ENCODE peak calls at places on chromosomes 1 and 21, in nine cellular contexts. Y, K, L, X, W, I, C, Z and O are unnamed samples.

GRCh38 chr21:28310711-28311110 is 682.0 kb downstream of the LTN1 start:
- DNase-seq in Y (no peak), K (no peak), L (no peak), X (no peak), W (no peak), I (no peak), C (no peak), Z (no peak), O (no peak)

GRCh38 chr1:71667224-71667623 is 586.4 kb upstream of the ZRANB2 start:
- DNase-seq in Y (no peak), K (no peak), L (no peak), X (no peak), W (no peak), I (peak; percentile 23), C (no peak), Z (no peak), O (no peak)

GRCh38 chr1:22788298-22788697 is 77.7 kb downstream of the EPHB2 start:
- DNase-seq in Y (no peak), K (no peak), L (no peak), X (no peak), W (no peak), I (peak; percentile 68), C (no peak), Z (peak; percentile 68), O (no peak)

GRCh38 chr1:85884372-85885035 is 176.3 kb upstream of the ZNHIT6 start:
- DNase-seq in Y (no peak), K (no peak), L (no peak), X (no peak), W (no peak), I (no peak), C (no peak), Z (no peak), O (no peak)

GRCh38 chr1:224203243-224204016 is 20.4 kb downstream of the DEGS1 start:
- DNase-seq in Y (peak; percentile 92), K (peak; percentile 73), L (peak; percentile 41), X (peak; percentile 59), W (no peak), I (no peak), C (no peak), Z (peak; percentile 90), O (peak; percentile 24)

GRCh38 chr1:58780586-58781452 is 3.0 kb downstream of the JUN start:
- DNase-seq in Y (no peak), K (no peak), L (no peak), X (no peak), W (no peak), I (peak; percentile 46), C (peak; percentile 36), Z (no peak), O (no peak)

GRCh38 chr1:17309701-17310640 is 2.0 kb downstream of the PADI4 start:
- DNase-seq in Y (no peak), K (no peak), L (no peak), X (no peak), W (no peak), I (no peak), C (no peak), Z (no peak), O (no peak)

GRCh38 chr1:236800002-236800620 is 5.0 kb downstream of the MTR start:
- DNase-seq in Y (no peak), K (no peak), L (no peak), X (no peak), W (no peak), I (peak; percentile 57), C (no peak), Z (no peak), O (no peak)

GRCh38 chr1:50995651-50996050 is 25.6 kb downstream of the CDKN2C start:
- DNase-seq in Y (no peak), K (no peak), L (no peak), X (no peak), W (no peak), I (no peak), C (no peak), Z (no peak), O (no peak)

GRCh38 chr1:74356493-74356892 is 121.3 kb downstream of the TNNI3K start:
- DNase-seq in Y (no peak), K (no peak), L (no peak), X (no peak), W (no peak), I (no peak), C (no peak), Z (no peak), O (no peak)

GRCh38 chr1:88191917-88192316 is 492.2 kb upstream of the PKN2 start:
- DNase-seq in Y (no peak), K (no peak), L (no peak), X (no peak), W (no peak), I (no peak), C (no peak), Z (no peak), O (no peak)

GRCh38 chr1:59596432-59596831 is 218.3 kb upstream of the HOOK1 start:
- DNase-seq in Y (no peak), K (no peak), L (no peak), X (no peak), W (no peak), I (peak; percentile 98), C (peak; percentile 27), Z (peak; percentile 79), O (no peak)

GRCh38 chr1:170483041-170483440 is 48.9 kb upstream of the GORAB start:
- DNase-seq in Y (no peak), K (no peak), L (no peak), X (no peak), W (no peak), I (no peak), C (no peak), Z (no peak), O (no peak)

GRCh38 chr1:76237201-76237600 is 162.7 kb downstream of the ST6GALNAC3 start:
- DNase-seq in Y (no peak), K (no peak), L (no peak), X (no peak), W (no peak), I (no peak), C (no peak), Z (no peak), O (no peak)
- TF ChIP-seq CTCF in Y (no peak), K (no peak), L (no peak), X (no peak), W (no peak), I (no peak), C (no peak), Z (no peak), O (no peak)

GRCh38 chr1:115331531-115332331 is 6.3 kb downstream of the NGF start:
- DNase-seq in Y (no peak), K (no peak), L (no peak), X (no peak), W (no peak), I (no peak), C (no peak), Z (no peak), O (no peak)
- H3K4me1 ChIP-seq in Y (no peaks in the 10 kb centered on the region), K (peaks cover 52% of the 10 kb centered on the region), L (peaks cover 41% of the 10 kb centered on the region), X (no peaks in the 10 kb centered on the region), W (peaks cover 17% of the 10 kb centered on the region), I (no peaks in the 10 kb centered on the region), C (no peaks in the 10 kb centered on the region), Z (no peaks in the 10 kb centered on the region), O (peaks cover 15% of the 10 kb centered on the region)

DNA sequence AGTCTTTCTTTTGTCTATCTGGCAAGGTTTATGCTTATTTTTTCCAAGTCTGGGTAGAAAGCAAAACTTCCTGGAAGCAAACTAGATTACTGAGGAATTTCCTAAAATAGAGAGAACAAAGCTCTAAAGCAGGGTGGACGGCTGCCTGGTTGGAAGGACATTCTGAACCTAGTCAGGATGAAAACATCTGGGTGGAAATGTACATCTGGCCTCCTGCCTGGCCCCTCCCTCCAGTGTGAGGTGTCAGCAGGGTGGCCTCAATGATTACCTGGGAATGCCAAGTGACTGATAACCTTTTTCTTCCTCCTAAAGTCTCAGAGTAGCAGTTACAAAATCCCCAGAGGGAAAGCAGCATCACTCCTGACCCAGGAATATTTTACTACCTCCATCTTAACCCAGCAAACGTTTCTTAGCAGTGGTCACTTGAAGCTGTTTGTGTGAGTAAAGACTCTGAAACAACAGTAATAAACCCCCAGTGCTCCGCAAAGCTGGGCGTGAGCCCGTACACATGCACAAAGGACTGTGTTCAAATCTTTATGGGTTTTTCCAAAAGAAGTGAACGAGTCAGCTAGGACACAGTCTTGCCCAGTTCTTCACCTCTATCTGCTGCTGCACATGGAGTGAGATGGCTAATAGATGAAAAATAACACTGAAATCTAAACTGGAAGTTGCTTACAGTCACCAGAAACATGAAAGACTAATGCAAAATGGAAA is 18.9 kb downstream of the ANGPTL7 start:
- DNase-seq in Y (peak; percentile 9), K (peak; percentile 74), L (peak; percentile 87), X (no peak), W (peak; percentile 66), I (no peak), C (peak; percentile 22), Z (no peak), O (peak; percentile 87)
- TF ChIP-seq CTCF in Y (no peak), K (no peak), L (no peak), X (no peak), W (no peak), I (no peak), C (no peak), Z (no peak), O (no peak)

GRCh38 chr1:26536521-26536920 is 7.0 kb downstream of the RPS6KA1 start:
- DNase-seq in Y (no peak), K (no peak), L (no peak), X (no peak), W (no peak), I (no peak), C (no peak), Z (no peak), O (no peak)
- H3K4me1 ChIP-seq in Y (peaks cover 17% of the 10 kb centered on the region), K (no peaks in the 10 kb centered on the region), L (peaks cover 2% of the 10 kb centered on the region), X (no peaks in the 10 kb centered on the region), W (no peaks in the 10 kb centered on the region), I (peaks cover 24% of the 10 kb centered on the region), C (peaks cover 8% of the 10 kb centered on the region), Z (peaks cover 18% of the 10 kb centered on the region), O (peaks cover 2% of the 10 kb centered on the region)

GRCh38 chr1:89524369-89525168 is at the start of gene LRRC8B:
- DNase-seq in Y (peak; percentile 87), K (peak; percentile 92), L (peak; percentile 91), X (peak; percentile 89), W (peak; percentile 86), I (peak; percentile 79), C (peak; percentile 91), Z (peak; percentile 98), O (peak; percentile 93)

GRCh38 chr1:89527256-89527655 is 2.6 kb downstream of the LRRC8B start:
- DNase-seq in Y (no peak), K (no peak), L (no peak), X (no peak), W (no peak), I (no peak), C (no peak), Z (no peak), O (no peak)

GRCh38 chr1:89527750-89528381 is 3.2 kb downstream of the LRRC8B start:
- DNase-seq in Y (no peak), K (no peak), L (no peak), X (no peak), W (no peak), I (no peak), C (no peak), Z (no peak), O (no peak)

GRCh38 chr1:89523597-89524368 is 846 bp upstream of the LRRC8B start:
- DNase-seq in Y (no peak), K (peak; percentile 70), L (no peak), X (peak; percentile 59), W (peak; percentile 16), I (no peak), C (no peak), Z (no peak), O (peak; percentile 47)

GRCh38 chr1:89525169-89525855 is 683 bp downstream of the LRRC8B start:
- DNase-seq in Y (peak; percentile 64), K (peak; percentile 65), L (peak; percentile 56), X (peak; percentile 21), W (no peak), I (peak; percentile 3), C (peak; percentile 36), Z (no peak), O (peak; percentile 66)
- TF ChIP-seq CTCF in Y (no peak), K (no peak), L (no peak), X (no peak), W (no peak), I (no peak), C (no peak), Z (no peak), O (no peak)